ENCODE peak calls at places on chromosomes 13 and 19, in six cellular contexts. G is EH, E is mucosa of descending colon, J is neural progenitor cell, O is RWPE1, Q is progenitor cell of endocrine pancreas. I is an unnamed sample.

GRCh38 chr13:24899601-24900000 is 135.6 kb downstream of the RNF17 start:
- DNase-seq in G (peak), E (no peak), J (no peak), O (no peak), Q (no peak), I (no peak)

GRCh38 chr19:14198384-14199376 is 7.3 kb downstream of the ADGRL1 start:
- DNase-seq in G (peak), E (no peak), J (no peak), O (no peak), Q (no peak), I (peak)

GRCh38 chr13:26497991-26498423 is 59.5 kb upstream of the WASF3 start:
- DNase-seq in G (peak), E (no peak), J (no peak), O (peak), Q (no peak), I (no peak)

GRCh38 chr13:84607614-84608013 is 725.3 kb upstream of the SLITRK1 start:
- DNase-seq in G (peak), E (no peak), J (no peak), O (peak), Q (no peak), I (no peak)

GRCh38 chr13:38998739-38999138 is 8.1 kb upstream of the STOML3 start:
- DNase-seq in G (no peak), E (no peak), J (no peak), O (no peak), Q (no peak), I (no peak)

GRCh38 chr13:41268764-41269163 is 5.4 kb upstream of the MTRF1 start:
- DNase-seq in G (peak), E (no peak), J (peak), O (no peak), Q (no peak), I (peak)

GRCh38 chr19:4369888-4370260 is 26.5 kb downstream of the MPND start:
- DNase-seq in G (no peak), E (peak), J (peak), O (peak), Q (no peak), I (peak)

GRCh38 chr19:37114001-37114400 is 35.8 kb downstream of the ZNF420 start:
- DNase-seq in G (no peak), E (no peak), J (no peak), O (no peak), Q (no peak), I (peak)

GRCh38 chr13:48349525-48349924 is 46.0 kb downstream of the RB1 start:
- DNase-seq in G (no peak), E (no peak), J (no peak), O (no peak), Q (no peak), I (no peak)

GRCh38 chr13:114109646-114110045 is 22.8 kb downstream of the RASA3 start:
- DNase-seq in G (peak), E (no peak), J (peak), O (no peak), Q (no peak), I (no peak)

GRCh38 chr13:41954226-41954625 is 6.7 kb downstream of the VWA8 start:
- DNase-seq in G (no peak), E (no peak), J (no peak), O (no peak), Q (no peak), I (no peak)

GRCh38 chr13:79549355-79550106 is 68.6 kb downstream of the NDFIP2 start:
- DNase-seq in G (peak), E (no peak), J (no peak), O (no peak), Q (no peak), I (no peak)

GRCh38 chr19:18193388-18194207 is 580 bp downstream of the MPV17L2 start:
- DNase-seq in G (peak), E (no peak), J (peak), O (no peak), Q (no peak), I (no peak)

GRCh38 chr13:52899206-52899605 is 50.8 kb upstream of the PCDH8 start:
- DNase-seq in G (no peak), E (no peak), J (no peak), O (no peak), Q (no peak), I (no peak)

GRCh38 chr19:48477067-48477685 is 8.0 kb downstream of the CYTH2 start:
- DNase-seq in G (no peak), E (no peak), J (no peak), O (no peak), Q (no peak), I (no peak)

GRCh38 chr19:45569619-45570421 is 14.8 kb downstream of the OPA3 start:
- DNase-seq in G (peak), E (peak), J (peak), O (peak), Q (peak), I (peak)